ENCODE peak calls at places on chromosomes 11 and 22, in ten cellular contexts. Y, T, A, R, G, Q, F, L, O and J are unnamed samples.

GRCh38 chr22:37775785-37776638 is 31.7 kb upstream of the GCAT start:
- DNase-seq in Y (no peak), T (peak; percentile 8), A (peak; percentile 84), R (no peak), G (no peak), Q (peak; percentile 74), F (peak; percentile 90), L (no peak), O (no peak), J (no peak)

GRCh38 chr11:19111809-19112208 is 5.2 kb upstream of the ZDHHC13 start:
- DNase-seq in Y (no peak), T (no peak), A (no peak), R (no peak), G (no peak), Q (no peak), F (no peak), L (no peak), O (no peak), J (no peak)

GRCh38 chr22:36344106-36344827 is 43.5 kb downstream of the MYH9 start:
- DNase-seq in Y (no peak), T (no peak), A (no peak), R (no peak), G (no peak), Q (no peak), F (no peak), L (no peak), O (no peak), J (no peak)

GRCh38 chr22:39710380-39711117 is 140.0 kb downstream of the CACNA1I start:
- DNase-seq in Y (peak; percentile 48), T (no peak), A (peak; percentile 8), R (no peak), G (no peak), Q (no peak), F (no peak), L (no peak), O (no peak), J (no peak)

GRCh38 chr22:39117585-39118191 is 20.6 kb downstream of the APOBEC3H start:
- DNase-seq in Y (no peak), T (peak; percentile 18), A (peak; percentile 70), R (peak; percentile 70), G (peak; percentile 47), Q (peak; percentile 60), F (peak; percentile 15), L (no peak), O (peak; percentile 78), J (no peak)

GRCh38 chr11:74611369-74611861 is 19.0 kb downstream of the POLD3 start:
- DNase-seq in Y (no peak), T (peak; percentile 65), A (peak; percentile 79), R (no peak), G (no peak), Q (peak; percentile 95), F (peak; percentile 63), L (no peak), O (peak; percentile 20), J (no peak)

GRCh38 chr22:20305894-20306645 is 13.8 kb downstream of the DGCR6L start:
- DNase-seq in Y (no peak), T (no peak), A (no peak), R (no peak), G (peak; percentile 3), Q (no peak), F (no peak), L (peak; percentile 24), O (no peak), J (no peak)

GRCh38 chr22:46041642-46042041 is 64.7 kb upstream of the WNT7B start:
- DNase-seq in Y (peak; percentile 26), T (no peak), A (no peak), R (peak; percentile 13), G (no peak), Q (no peak), F (no peak), L (peak; percentile 28), O (no peak), J (no peak)

GRCh38 chr11:111195192-111195591 is 50.3 kb upstream of the POU2AF2 start:
- DNase-seq in Y (no peak), T (no peak), A (peak; percentile 44), R (no peak), G (no peak), Q (no peak), F (no peak), L (no peak), O (no peak), J (no peak)

GRCh38 chr11:111194789-111195188 is 50.7 kb upstream of the POU2AF2 start:
- DNase-seq in Y (no peak), T (no peak), A (peak; percentile 8), R (no peak), G (no peak), Q (no peak), F (no peak), L (no peak), O (no peak), J (no peak)

GRCh38 chr11:111189466-111189865 is 56.1 kb upstream of the POU2AF2 start:
- DNase-seq in Y (no peak), T (no peak), A (no peak), R (no peak), G (no peak), Q (no peak), F (no peak), L (no peak), O (no peak), J (no peak)

GRCh38 chr11:111193924-111194490 is 51.5 kb upstream of the POU2AF2 start:
- DNase-seq in Y (no peak), T (no peak), A (no peak), R (no peak), G (no peak), Q (no peak), F (no peak), L (no peak), O (no peak), J (no peak)
- TF ChIP-seq CTCF in Y (no peak), T (no peak), A (no peak), R (no peak), G (no peak), Q (no peak), F (no peak), L (no peak), O (no peak), J (no peak)

DNA sequence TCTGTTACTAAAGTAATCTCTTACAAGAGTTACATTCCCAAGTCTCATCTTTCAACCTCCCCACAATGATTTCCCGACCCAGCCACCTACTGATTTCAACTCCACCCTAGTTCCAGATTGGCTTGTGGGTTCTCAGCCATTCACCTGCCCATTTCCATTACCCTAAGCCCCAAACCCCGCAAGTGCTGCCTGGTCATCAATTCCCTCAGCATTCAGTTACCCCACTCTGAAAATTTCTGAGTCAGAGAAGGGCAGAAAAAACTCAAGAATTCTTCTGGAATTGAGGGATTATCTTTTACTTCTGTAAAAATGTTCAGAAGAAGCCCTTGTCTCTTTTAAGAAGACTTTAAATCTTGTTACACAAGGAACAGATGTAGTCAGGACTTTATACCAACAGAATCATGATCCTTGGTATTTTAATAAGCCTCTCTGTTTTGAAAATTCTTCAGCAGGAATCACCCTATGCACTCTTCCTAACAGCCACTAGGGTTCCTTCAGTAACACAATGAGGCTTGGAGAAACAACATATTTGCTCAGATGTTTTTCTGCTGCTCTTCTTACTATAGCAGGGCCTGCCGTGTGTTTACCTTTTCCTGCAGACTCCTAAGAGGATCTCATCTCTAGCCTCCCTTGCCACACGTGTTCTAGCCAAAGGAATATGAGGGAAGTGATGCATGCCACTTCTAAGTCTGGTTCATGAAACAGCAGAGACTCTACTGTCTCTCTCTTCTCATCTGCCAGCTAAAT is 29.2 kb upstream of the PAMR1 start:
- DNase-seq in Y (no peak), T (no peak), A (no peak), R (no peak), G (no peak), Q (peak; percentile 77), F (peak; percentile 56), L (no peak), O (no peak), J (no peak)
- TF ChIP-seq CTCF in Y (no peak), T (peak; percentile 30), A (peak; percentile 47), R (no peak), G (no peak), Q (peak; percentile 62), F (peak; percentile 75), L (no peak), O (no peak), J (peak; percentile 42)

DNA sequence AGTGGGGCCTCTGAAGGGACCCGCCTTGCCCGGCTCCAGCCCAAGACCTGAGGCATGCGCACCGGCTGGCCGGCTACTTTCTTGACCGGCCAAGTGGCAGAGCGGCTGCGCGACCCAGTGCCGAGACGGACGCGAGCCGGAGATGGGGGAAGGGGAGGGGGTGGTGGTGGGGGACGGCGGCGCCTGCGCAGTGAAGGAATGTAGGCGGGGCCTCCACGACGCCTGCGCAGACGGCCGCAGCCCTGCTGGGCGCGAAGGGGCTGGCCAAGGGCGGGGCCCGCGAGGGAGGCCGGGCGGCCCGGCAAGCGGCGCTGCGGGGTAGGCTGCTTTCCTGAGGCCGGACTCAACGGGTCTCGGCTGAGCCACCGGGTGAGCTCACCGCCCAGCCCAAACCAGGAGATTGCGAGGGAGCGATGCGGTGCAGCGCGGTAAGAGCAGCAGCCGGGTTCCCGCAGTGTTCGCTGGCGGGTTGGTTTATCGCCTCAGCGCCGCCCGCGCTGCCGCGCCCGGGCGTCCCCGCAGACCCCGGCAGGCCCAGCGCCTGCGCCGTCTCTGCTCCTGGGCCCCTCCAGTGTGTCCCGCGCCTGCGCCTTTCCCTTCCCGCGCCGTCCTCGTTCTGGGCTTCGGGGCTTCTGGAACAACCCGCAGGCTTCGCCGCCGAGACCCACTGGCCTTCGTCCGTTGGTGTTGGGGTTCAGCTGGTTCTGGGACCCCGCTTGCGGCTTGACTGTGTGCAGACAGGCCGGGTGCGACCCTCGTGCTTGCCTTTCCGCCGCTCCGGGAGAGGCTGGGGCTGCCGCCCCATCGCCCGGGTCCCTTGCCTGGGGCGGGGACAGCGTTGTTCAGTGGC is at the start of gene SPECC1L:
- DNase-seq in Y (peak; percentile 97), T (peak; percentile 84), A (peak; percentile 93), R (peak; percentile 96), G (peak; percentile 95), Q (peak; percentile 89), F (peak; percentile 88), L (peak; percentile 94), O (peak; percentile 94), J (peak; percentile 99)
- TF ChIP-seq CTCF in Y (no peak), T (peak; percentile 17), A (no peak), R (no peak), G (no peak), Q (no peak), F (peak; percentile 41), L (peak; percentile 21), O (peak; percentile 11), J (peak; percentile 38)

GRCh38 chr22:24485170-24485569 is 10.0 kb upstream of the UPB1 start:
- DNase-seq in Y (no peak), T (no peak), A (no peak), R (no peak), G (no peak), Q (no peak), F (no peak), L (no peak), O (no peak), J (no peak)

GRCh38 chr22:24483966-24484545 is 11.1 kb upstream of the UPB1 start:
- DNase-seq in Y (no peak), T (no peak), A (no peak), R (no peak), G (no peak), Q (peak; percentile 18), F (no peak), L (no peak), O (no peak), J (no peak)

GRCh38 chr22:24486501-24486921 is 8.6 kb upstream of the UPB1 start:
- DNase-seq in Y (no peak), T (no peak), A (peak; percentile 53), R (no peak), G (no peak), Q (peak; percentile 90), F (peak; percentile 83), L (no peak), O (peak; percentile 55), J (no peak)

GRCh38 chr22:24482998-24483397 is 12.1 kb upstream of the UPB1 start:
- DNase-seq in Y (no peak), T (no peak), A (no peak), R (no peak), G (no peak), Q (no peak), F (no peak), L (no peak), O (no peak), J (no peak)

DNA sequence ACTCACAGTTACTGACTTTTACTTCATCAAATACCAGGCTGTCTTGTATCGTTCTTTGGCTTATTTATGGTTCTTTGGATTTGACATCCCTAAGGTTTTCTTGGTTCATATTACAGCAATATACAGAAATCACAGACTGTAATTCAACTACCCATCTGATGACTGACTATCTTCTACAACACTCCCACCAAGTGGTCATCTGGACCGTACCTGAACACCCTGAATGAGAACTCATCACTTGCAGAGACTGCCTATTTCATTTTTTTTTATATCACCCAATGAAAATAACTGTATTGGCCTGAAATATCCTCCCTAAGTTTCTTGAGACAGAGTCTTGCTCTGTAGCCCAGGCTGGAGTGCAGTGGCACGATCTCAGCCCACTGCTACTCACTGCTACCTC is 9.5 kb upstream of the UPB1 start:
- DNase-seq in Y (no peak), T (no peak), A (no peak), R (no peak), G (no peak), Q (no peak), F (peak; percentile 18), L (no peak), O (no peak), J (no peak)
- TF ChIP-seq CTCF in Y (no peak), T (no peak), A (peak; percentile 6), R (no peak), G (no peak), Q (no peak), F (peak; percentile 50), L (peak; percentile 21), O (peak; percentile 21), J (peak; percentile 54)